ENCODE peak calls at places on chromosomes 1 and 21, in seven cellular contexts. W is tibial nerve; E is CD8-positive, alpha-beta memory T cell; B is uterus; H is cardiac muscle cell; U is CD8-positive, alpha-beta T cell; Q is mammary epithelial cell. T is an unnamed sample.

GRCh38 chr1:181152892-181153633 is 64.6 kb downstream of the IER5 start:
- DNase-seq in W (peak; percentile 43), E (no peak), B (peak; percentile 95), H (peak; percentile 97), U (no peak), Q (no peak), T (no peak)

GRCh38 chr1:200178340-200178739 is 150.8 kb downstream of the NR5A2 start:
- DNase-seq in W (no peak), E (no peak), B (no peak), H (peak; percentile 23), U (no peak), Q (no peak), T (no peak)

GRCh38 chr1:227759345-227760300 is 24.4 kb downstream of the SNAP47 start:
- DNase-seq in W (peak; percentile 27), E (no peak), B (peak; percentile 81), H (peak; percentile 83), U (no peak), Q (peak; percentile 46), T (no peak)

GRCh38 chr1:217049081-217049480 is 325.9 kb upstream of the ESRRG start:
- DNase-seq in W (no peak), E (no peak), B (no peak), H (no peak), U (no peak), Q (no peak), T (no peak)

GRCh38 chr1:54809496-54810074 is 8.5 kb upstream of the TTC22 start:
- DNase-seq in W (no peak), E (no peak), B (no peak), H (no peak), U (no peak), Q (no peak), T (no peak)

GRCh38 chr1:150076066-150076465 is 8.5 kb downstream of the VPS45 start:
- DNase-seq in W (no peak), E (no peak), B (no peak), H (no peak), U (no peak), Q (no peak), T (peak; percentile 50)

GRCh38 chr21:35573472-35574389 is 486.6 kb downstream of the SETD4 start:
- DNase-seq in W (no peak), E (no peak), B (no peak), H (peak; percentile 66), U (no peak), Q (no peak), T (no peak)

GRCh38 chr1:236064674-236065508 is at the start of gene NID1:
- DNase-seq in W (peak; percentile 80), E (peak; percentile 18), B (peak; percentile 93), H (peak; percentile 89), U (no peak), Q (peak; percentile 42), T (no peak)

GRCh38 chr1:61282387-61282786 is 200.0 kb downstream of the NFIA start:
- DNase-seq in W (no peak), E (no peak), B (no peak), H (peak; percentile 36), U (no peak), Q (no peak), T (no peak)

GRCh38 chr1:117392776-117393175 is 25.5 kb downstream of the MAN1A2 start:
- DNase-seq in W (no peak), E (no peak), B (no peak), H (no peak), U (no peak), Q (no peak), T (no peak)

GRCh38 chr1:117590273-117590925 is 15.4 kb upstream of the TENT5C start:
- DNase-seq in W (no peak), E (no peak), B (no peak), H (no peak), U (no peak), Q (no peak), T (no peak)

GRCh38 chr1:184053881-184054280 is 2.4 kb downstream of the TSEN15 start:
- DNase-seq in W (no peak), E (no peak), B (no peak), H (no peak), U (no peak), Q (no peak), T (no peak)

GRCh38 chr1:42240964-42241755 is 76.6 kb upstream of the GUCA2A start:
- DNase-seq in W (no peak), E (no peak), B (no peak), H (peak; percentile 35), U (no peak), Q (peak; percentile 41), T (no peak)

GRCh38 chr1:152962876-152963415 is 7.5 kb upstream of the SPRR4 start:
- DNase-seq in W (no peak), E (no peak), B (no peak), H (no peak), U (no peak), Q (no peak), T (no peak)

GRCh38 chr1:185672719-185673360 is 61.4 kb upstream of the HMCN1 start:
- DNase-seq in W (no peak), E (no peak), B (no peak), H (no peak), U (no peak), Q (no peak), T (no peak)

DNA sequence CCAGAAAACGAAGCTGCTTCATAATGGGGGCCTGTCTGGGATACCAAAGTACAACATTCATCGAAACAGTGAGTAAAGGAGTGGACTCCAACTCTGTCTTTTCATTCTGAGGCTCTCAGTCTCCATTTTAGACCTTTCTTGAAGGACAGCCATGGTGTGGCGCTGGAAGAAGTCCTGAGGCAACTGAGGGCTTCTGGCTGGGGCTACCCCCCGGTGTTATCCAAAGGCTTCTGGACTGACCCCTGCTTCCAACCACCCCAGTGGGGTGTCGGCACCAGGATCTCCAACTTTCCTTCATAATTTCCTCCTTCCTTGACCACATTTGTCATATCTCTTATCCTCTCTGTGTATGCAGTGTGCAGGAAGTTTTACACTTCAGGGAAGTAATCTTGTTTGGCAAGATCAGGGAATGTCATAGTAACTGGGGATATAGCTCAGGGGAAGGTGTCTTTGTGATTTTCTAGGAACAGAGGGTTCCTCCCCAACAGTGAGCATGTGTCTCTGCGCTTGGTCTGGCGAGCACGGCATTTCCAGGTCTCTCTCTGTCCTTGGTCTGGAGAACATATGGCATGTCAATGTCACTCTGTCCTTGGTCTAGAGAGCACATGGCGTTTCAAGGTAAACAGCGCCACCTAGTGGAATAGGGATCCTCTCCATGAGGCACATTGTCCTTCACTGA is 19.4 kb upstream of the BSDC1 start:
- DNase-seq in W (peak; percentile 18), E (peak; percentile 65), B (no peak), H (peak; percentile 74), U (peak; percentile 74), Q (peak; percentile 46), T (peak; percentile 64)
- H3K9me3 ChIP-seq in W (no peaks in the 10 kb centered on the region), E (no peaks in the 10 kb centered on the region), B (peaks cover 14% of the 10 kb centered on the region), H (no peaks in the 10 kb centered on the region), U (no peaks in the 10 kb centered on the region), Q (no peaks in the 10 kb centered on the region), T (no peaks in the 10 kb centered on the region)

GRCh38 chr1:161805399-161806197 is 39.5 kb downstream of the ATF6 start:
- DNase-seq in W (no peak), E (no peak), B (no peak), H (peak; percentile 19), U (no peak), Q (no peak), T (no peak)
- H3K36me3 ChIP-seq in W (no peaks in the 10 kb centered on the region), E (peaks cover 12% of the 10 kb centered on the region), B (no peaks in the 10 kb centered on the region), H (no peaks in the 10 kb centered on the region), U (peaks cover 9% of the 10 kb centered on the region), Q (no peaks in the 10 kb centered on the region), T (peaks cover 45% of the 10 kb centered on the region)

GRCh38 chr1:35032384-35032739 is 617 bp upstream of the ZMYM6 start:
- DNase-seq in W (no peak), E (no peak), B (no peak), H (no peak), U (no peak), Q (no peak), T (no peak)
- H3K4me3 ChIP-seq in W (peak overlapping the region; percentile 78), E (no peak overlapping the region), B (no peak overlapping the region), H (peak overlapping the region; percentile 72), U (no peak overlapping the region), Q (peak overlapping the region; percentile 82), T (peak overlapping the region; percentile 99)

DNA sequence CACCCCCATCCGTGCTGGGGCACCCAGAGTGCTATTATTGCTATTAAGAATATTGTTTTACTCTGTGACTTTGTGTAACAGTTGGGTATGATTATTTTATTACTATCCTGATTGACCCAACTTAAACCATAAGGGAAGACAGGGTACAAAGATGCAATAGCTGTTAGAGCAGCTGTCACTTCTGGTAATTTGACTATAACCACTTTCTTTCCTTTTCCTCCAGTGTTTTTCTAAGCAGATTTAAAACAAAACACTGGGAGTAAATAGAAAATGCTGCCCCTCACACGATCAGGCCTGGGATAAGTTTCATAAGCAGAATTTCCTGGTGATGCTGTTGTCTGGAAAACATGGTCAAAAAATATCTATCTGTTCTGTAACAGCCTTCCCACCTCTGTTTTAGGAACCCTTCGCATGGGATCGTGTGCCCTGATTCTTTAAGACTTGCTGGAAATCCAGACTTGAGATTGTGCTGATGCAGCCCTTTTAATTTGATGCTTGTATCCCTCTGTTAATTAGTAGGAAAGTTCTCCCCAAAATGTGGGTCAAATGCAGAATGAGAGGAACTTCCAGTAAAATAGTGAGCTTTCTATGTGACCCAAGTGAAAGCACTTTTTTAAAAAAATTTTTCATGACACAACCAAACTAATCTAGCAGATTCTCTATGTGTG is 165.3 kb downstream of the FMN2 start:
- DNase-seq in W (no peak), E (no peak), B (no peak), H (no peak), U (no peak), Q (no peak), T (no peak)
- H3K9me3 ChIP-seq in W (no peaks in the 10 kb centered on the region), E (no peaks in the 10 kb centered on the region), B (no peaks in the 10 kb centered on the region), H (no peaks in the 10 kb centered on the region), U (no peaks in the 10 kb centered on the region), Q (peaks cover 4% of the 10 kb centered on the region), T (peaks cover 15% of the 10 kb centered on the region)

GRCh38 chr1:214367841-214368240 is 86.9 kb downstream of the SMYD2 start:
- DNase-seq in W (no peak), E (no peak), B (no peak), H (no peak), U (no peak), Q (no peak), T (no peak)

GRCh38 chr1:214369364-214369763 is 88.4 kb downstream of the SMYD2 start:
- DNase-seq in W (no peak), E (no peak), B (no peak), H (no peak), U (no peak), Q (no peak), T (no peak)

GRCh38 chr1:214372092-214372491 is 91.1 kb downstream of the SMYD2 start:
- DNase-seq in W (no peak), E (no peak), B (no peak), H (peak; percentile 49), U (no peak), Q (no peak), T (no peak)

GRCh38 chr1:214370585-214370984 is 89.6 kb downstream of the SMYD2 start:
- DNase-seq in W (no peak), E (no peak), B (no peak), H (no peak), U (no peak), Q (no peak), T (no peak)
- H3K36me3 ChIP-seq in W (no peaks in the 10 kb centered on the region), E (no peaks in the 10 kb centered on the region), B (no peaks in the 10 kb centered on the region), H (no peaks in the 10 kb centered on the region), U (no peaks in the 10 kb centered on the region), Q (peaks cover 45% of the 10 kb centered on the region), T (no peaks in the 10 kb centered on the region)

GRCh38 chr21:45898028-45898350 is 83.6 kb upstream of the COL6A1 start:
- DNase-seq in W (no peak), E (no peak), B (no peak), H (no peak), U (no peak), Q (no peak), T (no peak)
- H3K4me3 ChIP-seq in W (no peak overlapping the region), E (no peak overlapping the region), B (no peak overlapping the region), H (no peak overlapping the region), U (no peak overlapping the region), Q (no peak overlapping the region), T (no peak overlapping the region)